ENCODE peak calls at places on chromosomes 7 and 10, in six cellular contexts. F, P, X, G, M and D are unnamed samples.
A peak's percentile ranks its signal among the peaks of the same experiment; 100 is the strongest.

GRCh38 chr7:36273836-36274235 is 115.8 kb upstream of the ANLN start:
- DNase-seq in F (no peak), P (no peak), X (no peak), G (no peak), M (no peak), D (peak; percentile 48)

GRCh38 chr10:43166879-43167490 is 28.7 kb downstream of the CSGALNACT2 start:
- DNase-seq in F (no peak), P (no peak), X (no peak), G (no peak), M (no peak), D (no peak)

GRCh38 chr7:78254397-78255055 is 456.0 kb downstream of the PHTF2 start:
- DNase-seq in F (no peak), P (no peak), X (no peak), G (no peak), M (no peak), D (no peak)

GRCh38 chr7:139111885-139112284 is 2.4 kb upstream of the ZC3HAV1 start:
- DNase-seq in F (no peak), P (no peak), X (no peak), G (no peak), M (no peak), D (no peak)

GRCh38 chr7:54964136-54964535 is 54.7 kb upstream of the EGFR start:
- DNase-seq in F (no peak), P (peak; percentile 63), X (no peak), G (no peak), M (no peak), D (no peak)

GRCh38 chr10:70078329-70078728 is 25.7 kb downstream of the MACROH2A2 start:
- DNase-seq in F (no peak), P (peak; percentile 35), X (no peak), G (no peak), M (no peak), D (no peak)

GRCh38 chr10:52729259-52730104 is 43.1 kb downstream of the MBL2 start:
- DNase-seq in F (no peak), P (peak; percentile 95), X (peak; percentile 62), G (no peak), M (no peak), D (no peak)

GRCh38 chr10:111126981-111127848 is 50.4 kb downstream of the ADRA2A start:
- DNase-seq in F (peak; percentile 18), P (no peak), X (no peak), G (no peak), M (no peak), D (peak; percentile 63)

GRCh38 chr10:117684673-117685211 is 142.2 kb downstream of the EMX2 start:
- DNase-seq in F (no peak), P (peak; percentile 51), X (no peak), G (peak; percentile 52), M (no peak), D (peak; percentile 88)

GRCh38 chr7:34875481-34875880 is 161.8 kb downstream of the DPY19L1 start:
- DNase-seq in F (no peak), P (no peak), X (no peak), G (no peak), M (no peak), D (no peak)

GRCh38 chr10:117762819-117763172 is 220.2 kb downstream of the EMX2 start:
- DNase-seq in F (no peak), P (no peak), X (peak; percentile 4), G (no peak), M (no peak), D (peak; percentile 44)

GRCh38 chr10:31343551-31343950 is 24.5 kb downstream of the ZEB1 start:
- DNase-seq in F (no peak), P (no peak), X (no peak), G (no peak), M (no peak), D (no peak)

GRCh38 chr10:132685121-132685891 is 100.6 kb downstream of the NKX6-2 start:
- DNase-seq in F (no peak), P (peak; percentile 88), X (peak; percentile 62), G (peak; percentile 90), M (no peak), D (peak; percentile 81)

GRCh38 chr7:45599851-45600706 is 25.9 kb downstream of the ADCY1 start:
- DNase-seq in F (no peak), P (no peak), X (no peak), G (peak; percentile 11), M (no peak), D (peak; percentile 73)

GRCh38 chr7:44289341-44290249 is 35.8 kb downstream of the CAMK2B start:
- DNase-seq in F (no peak), P (no peak), X (peak; percentile 39), G (peak; percentile 17), M (no peak), D (peak; percentile 78)

GRCh38 chr7:66265566-66265965 is 60.4 kb downstream of the TPST1 start:
- DNase-seq in F (no peak), P (peak; percentile 25), X (peak; percentile 46), G (no peak), M (no peak), D (no peak)

GRCh38 chr7:18016547-18017444 is 10.8 kb downstream of the PRPS1L1 start:
- DNase-seq in F (no peak), P (no peak), X (no peak), G (no peak), M (no peak), D (no peak)

GRCh38 chr7:16421333-16422099 is at the start of gene CRPPA:
- DNase-seq in F (peak; percentile 56), P (no peak), X (peak; percentile 39), G (no peak), M (no peak), D (peak; percentile 87)

GRCh38 chr10:83410570-83410969 is 728.7 kb upstream of the GHITM start:
- DNase-seq in F (no peak), P (no peak), X (no peak), G (no peak), M (no peak), D (no peak)

GRCh38 chr10:33897255-33897893 is 562.9 kb upstream of the NRP1 start:
- DNase-seq in F (no peak), P (no peak), X (peak; percentile 22), G (no peak), M (no peak), D (no peak)

GRCh38 chr10:79269969-79270368 is 77.3 kb upstream of the PPIF start:
- DNase-seq in F (no peak), P (no peak), X (no peak), G (no peak), M (no peak), D (no peak)
- TF ChIP-seq CTCF in F (no peak), P (no peak), X (no peak), G (no peak), M (no peak), D (no peak)

GRCh38 chr7:112214887-112215286 is 8.4 kb downstream of the ZNF277 start:
- DNase-seq in F (no peak), P (no peak), X (no peak), G (no peak), M (no peak), D (no peak)
- TF ChIP-seq CTCF in F (no peak), P (peak; percentile 17), X (peak; percentile 2), G (no peak), M (no peak), D (peak; percentile 28)

GRCh38 chr10:120581496-120581895 is 124.5 kb downstream of the PLPP4 start:
- DNase-seq in F (no peak), P (no peak), X (no peak), G (no peak), M (no peak), D (peak; percentile 62)
- TF ChIP-seq CTCF in F (no peak), P (no peak), X (no peak), G (no peak), M (no peak), D (no peak)

GRCh38 chr7:15305002-15305600 is 256.7 kb downstream of the AGMO start:
- DNase-seq in F (peak; percentile 57), P (peak; percentile 62), X (peak; percentile 66), G (peak; percentile 40), M (no peak), D (no peak)
- TF ChIP-seq CTCF in F (peak; percentile 91), P (peak; percentile 66), X (peak; percentile 91), G (peak; percentile 50), M (peak; percentile 62), D (peak; percentile 74)

DNA sequence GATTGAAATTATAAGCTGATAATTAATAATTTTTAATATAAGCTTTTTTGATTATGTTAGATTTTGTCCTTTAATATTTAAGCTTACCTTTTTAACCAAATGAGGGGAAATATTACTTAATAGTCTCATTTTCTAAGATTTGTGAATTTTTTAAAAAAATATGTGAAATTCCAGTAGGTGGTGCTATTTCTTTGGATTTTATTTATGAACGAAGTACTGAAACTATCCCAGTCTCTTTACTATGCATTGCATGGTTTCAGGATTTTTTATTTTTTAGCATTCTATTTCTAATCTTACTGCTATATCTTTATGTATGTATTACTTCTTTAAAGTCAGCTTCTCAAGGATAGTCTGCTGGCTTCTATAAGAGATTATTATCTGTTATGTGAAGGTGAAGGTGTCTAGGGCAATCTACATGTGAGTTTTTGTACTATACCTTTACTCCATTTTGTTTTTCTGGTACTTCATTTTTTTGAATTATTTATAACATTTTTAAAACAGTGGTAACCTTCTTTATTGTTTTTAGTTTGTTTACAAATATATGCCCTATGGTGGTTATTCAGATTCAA is 78.3 kb downstream of the ATRNL1 start:
- DNase-seq in F (no peak), P (peak; percentile 28), X (peak; percentile 19), G (no peak), M (no peak), D (no peak)
- TF ChIP-seq CTCF in F (peak; percentile 84), P (peak; percentile 49), X (peak; percentile 41), G (peak; percentile 12), M (peak; percentile 26), D (peak; percentile 57)